ENCODE peak calls at places on chromosomes 4 and X, in five cellular contexts. Q is neuronal stem cell, K is endodermal cell, Z is hepatocyte, B is NCI-H2107. E is an unnamed sample.

GRCh38 chr4:123096038-123096437 is 173.6 kb upstream of the NUDT6 start:
- DNase-seq in K (no peak), Q (peak), B (no peak), Z (no peak), E (no peak)

GRCh38 chr4:82360298-82361177 is 13.3 kb downstream of the HNRNPD start:
- DNase-seq in B (no peak), Z (peak), K (no peak), Q (peak), E (peak)

GRCh38 chrX:31397119-31397518 is 325.3 kb upstream of the FTHL17 start:
- DNase-seq in Z (no peak), B (no peak), Q (no peak), K (no peak), E (no peak)

GRCh38 chr4:57435300-57435699 is 325.1 kb upstream of the IGFBP7 start:
- DNase-seq in K (no peak), Z (no peak), Q (no peak), B (no peak), E (no peak)

GRCh38 chr4:100907465-100908454 is 389.9 kb upstream of the EMCN start:
- DNase-seq in Z (no peak), K (no peak), B (no peak), Q (no peak), E (no peak)

GRCh38 chrX:140141444-140142029 is 176.2 kb upstream of the CXorf66 start:
- DNase-seq in K (peak), B (peak), Z (peak), Q (peak), E (peak)

GRCh38 chrX:154021131-154021611 is 1.5 kb upstream of the IRAK1 start:
- DNase-seq in K (peak), Z (no peak), B (no peak), Q (no peak), E (no peak)

GRCh38 chrX:107677909-107678308 is 49.6 kb downstream of the PRPS1 start:
- DNase-seq in K (peak), Q (no peak), B (no peak), Z (no peak), E (no peak)

GRCh38 chrX:19924285-19924684 is 36.9 kb upstream of the SH3KBP1 start:
- DNase-seq in Z (no peak), B (no peak), Q (no peak), K (no peak), E (no peak)

GRCh38 chr4:149574973-149575372 is 240.7 kb downstream of the IQCM start:
- DNase-seq in K (no peak), B (no peak), Z (no peak), Q (no peak), E (no peak)

GRCh38 chr4:126777649-126778048 is 855.1 kb upstream of the INTU start:
- DNase-seq in B (no peak), Q (no peak), K (no peak), Z (no peak), E (no peak)

GRCh38 chr4:113673450-113673849 is 88.1 kb downstream of the CAMK2D start:
- DNase-seq in K (peak), Q (no peak), Z (peak), B (no peak), E (no peak)

GRCh38 chr4:52376107-52376704 is 282.9 kb downstream of the USP46 start:
- DNase-seq in Q (peak), Z (peak), K (no peak), B (no peak), E (no peak)

GRCh38 chrX:134484039-134484438 is 24.1 kb downstream of the HPRT1 start:
- DNase-seq in Z (peak), K (no peak), Q (peak), B (peak), E (peak)

GRCh38 chr4:137530176-137530575 is 2.1 kb downstream of the PCDH18 start:
- DNase-seq in Z (no peak), K (no peak), Q (no peak), B (no peak), E (no peak)

GRCh38 chr4:677431-678293 is 3.3 kb downstream of the MYL5 start:
- DNase-seq in Q (no peak), B (no peak), Z (no peak), K (no peak), E (no peak)

GRCh38 chrX:109841869-109842579 is 109.0 kb upstream of the ACSL4 start:
- DNase-seq in K (no peak), Z (no peak), B (no peak), Q (no peak), E (no peak)

GRCh38 chr4:142900622-142901021 is 54.5 kb upstream of the INPP4B start:
- DNase-seq in B (no peak), K (no peak), Q (no peak), Z (no peak), E (no peak)

GRCh38 chrX:154918060-154918483 is 31.9 kb downstream of the F8A1 start:
- DNase-seq in Z (peak), K (peak), B (peak), Q (peak), E (peak)

GRCh38 chr4:122577808-122578781 is 42.8 kb downstream of the IL21 start:
- DNase-seq in B (no peak), Q (peak), K (peak), Z (peak), E (peak)

GRCh38 chrX:41982966-41983365 is 59.6 kb upstream of the CASK start:
- DNase-seq in Q (no peak), Z (no peak), K (no peak), B (no peak), E (no peak)

GRCh38 chrX:87516716-87517115 is 886 bp upstream of the KLHL4 start:
- DNase-seq in K (no peak), B (no peak), Z (no peak), Q (no peak), E (no peak)